ENCODE peak calls at places on chromosome 4, in four cellular contexts. E is NCI-H526 treated with DMSO at 0.1 percent for 48 hours, O is T-helper 22 cell, R is hypothalamus. I is an unnamed sample.
A peak's percentile ranks its signal among the peaks of the same experiment; 100 is the strongest.

GRCh38 chr4:3423406-3423805 is 18.4 kb upstream of the HGFAC start:
- DNase-seq in O (no peak), R (no peak), E (no peak), I (no peak)

GRCh38 chr4:184756399-184756798 is 22.5 kb upstream of the CENPU start:
- DNase-seq in R (no peak), O (no peak), E (no peak), I (no peak)

GRCh38 chr4:173793937-173794510 is 264.0 kb upstream of the HAND2 start:
- DNase-seq in R (no peak), E (no peak), O (no peak), I (no peak)

GRCh38 chr4:168825975-168826374 is 184.1 kb downstream of the CBR4 start:
- DNase-seq in E (no peak), R (no peak), O (no peak), I (no peak)

GRCh38 chr4:158754385-158755180 is 14.2 kb upstream of the FNIP2 start:
- DNase-seq in E (no peak), O (no peak), R (no peak), I (no peak)

GRCh38 chr4:182145360-182145905 is 97.8 kb upstream of the TENM3 start:
- DNase-seq in R (no peak), E (no peak), O (no peak), I (no peak)

GRCh38 chr4:16269742-16270522 is 43.7 kb upstream of the TAPT1 start:
- DNase-seq in R (no peak), E (no peak), O (no peak), I (no peak)

GRCh38 chr4:83197555-83198235 is 83.2 kb upstream of the PLAC8 start:
- DNase-seq in O (no peak), E (no peak), R (no peak), I (no peak)

GRCh38 chr4:86497131-86497530 is 97.0 kb upstream of the PTPN13 start:
- DNase-seq in R (peak; percentile 39), O (no peak), E (no peak), I (no peak)

GRCh38 chr4:95472538-95472937 is 76.2 kb downstream of the UNC5C start:
- DNase-seq in E (no peak), O (no peak), R (no peak), I (no peak)

GRCh38 chr4:139214039-139214534 is 37.1 kb upstream of the ELF2 start:
- DNase-seq in R (no peak), O (no peak), E (no peak), I (no peak)

GRCh38 chr4:97978791-97979488 is 164.3 kb downstream of the STPG2 start:
- DNase-seq in E (no peak), O (no peak), R (no peak), I (no peak)

GRCh38 chr4:110196871-110197420 is 1.5 kb downstream of the ELOVL6 start:
- DNase-seq in O (peak; percentile 34), E (peak; percentile 52), R (peak; percentile 75), I (peak; percentile 66)

GRCh38 chr4:166128452-166128851 is 255.4 kb downstream of the TLL1 start:
- DNase-seq in O (no peak), R (no peak), E (no peak), I (no peak)

GRCh38 chr4:8516061-8516573 is 64.1 kb upstream of the GPR78 start:
- DNase-seq in E (no peak), O (no peak), R (no peak), I (no peak)

GRCh38 chr4:10346023-10346422 is 111.2 kb downstream of the ZNF518B start:
- DNase-seq in R (no peak), O (no peak), E (no peak), I (no peak)

GRCh38 chr4:184199780-184200179 is 17.9 kb downstream of the ENPP6 start:
- DNase-seq in R (no peak), O (no peak), E (no peak), I (no peak)

GRCh38 chr4:85177092-85177491 is 210.6 kb upstream of the WDFY3 start:
- DNase-seq in E (no peak), R (no peak), O (no peak), I (no peak)

GRCh38 chr4:56530269-56531148 is 24.9 kb downstream of the ARL9 start:
- DNase-seq in E (peak; percentile 73), O (peak; percentile 57), R (peak; percentile 53), I (peak; percentile 85)

GRCh38 chr4:621296-622070 is 3.9 kb upstream of the PDE6B start:
- DNase-seq in O (no peak), E (no peak), R (no peak), I (peak; percentile 23)

GRCh38 chr4:181176306-181176705 is 1066.9 kb upstream of the TENM3 start:
- DNase-seq in R (no peak), O (no peak), E (no peak), I (no peak)

GRCh38 chr4:24885342-24885741 is 27.5 kb downstream of the CCDC149 start:
- DNase-seq in R (no peak), O (no peak), E (no peak), I (peak; percentile 63)

GRCh38 chr4:114249561-114250356 is 270.3 kb upstream of the ARSJ start:
- DNase-seq in E (no peak), R (no peak), O (no peak), I (no peak)

GRCh38 chr4:1364748-1365147 is 17.7 kb downstream of the UVSSA start:
- DNase-seq in E (no peak), R (no peak), O (no peak), I (no peak)

GRCh38 chr4:184430163-184430562 is 44.2 kb downstream of the IRF2 start:
- DNase-seq in O (no peak), R (no peak), E (no peak), I (no peak)

GRCh38 chr4:159498371-159499115 is 395.7 kb downstream of the RAPGEF2 start:
- DNase-seq in R (no peak), O (no peak), E (no peak), I (no peak)

I was measured in head of caudate nucleus.